ENCODE peak calls at places on chromosomes 6 and 20, in five cellular contexts. J is tibial nerve, U is cardiac muscle cell, Y is breast epithelium, H is A549. X is an unnamed sample.

GRCh38 chr6:53641348-53641747 is 24.2 kb downstream of the KLHL31 start:
- DNase-seq in H (no peak), U (no peak), Y (no peak), J (no peak), X (no peak)

GRCh38 chr20:45306431-45306982 is at the start of gene RBPJL:
- DNase-seq in J (no peak), H (no peak), Y (no peak), U (peak; percentile 42), X (peak; percentile 67)

GRCh38 chr20:20461526-20461925 is 93.6 kb downstream of the INSM1 start:
- DNase-seq in Y (no peak), H (no peak), J (no peak), U (no peak), X (no peak)

GRCh38 chr6:33710296-33711121 is 991 bp downstream of the UQCC2 start:
- DNase-seq in Y (no peak), U (no peak), H (no peak), J (no peak), X (peak; percentile 58)

GRCh38 chr6:15504581-15505350 is 158.1 kb downstream of the DTNBP1 start:
- DNase-seq in Y (peak; percentile 68), H (no peak), J (peak; percentile 89), U (no peak), X (no peak)

GRCh38 chr6:143243786-143244185 is 183.1 kb downstream of the AIG1 start:
- DNase-seq in Y (no peak), U (no peak), J (no peak), H (no peak), X (no peak)

GRCh38 chr6:90286884-90287488 is 9.7 kb downstream of the BACH2 start:
- DNase-seq in H (peak; percentile 25), J (no peak), U (peak; percentile 66), Y (no peak), X (peak; percentile 86)

GRCh38 chr20:25338112-25339023 is 52.3 kb downstream of the ABHD12 start:
- DNase-seq in Y (no peak), J (no peak), U (no peak), H (no peak), X (no peak)

GRCh38 chr6:36633370-36633769 is 39.2 kb downstream of the SRSF3 start:
- DNase-seq in Y (no peak), U (no peak), H (no peak), J (no peak), X (no peak)

GRCh38 chr6:100228437-100229424 is 234.7 kb upstream of the MCHR2 start:
- DNase-seq in Y (peak; percentile 74), H (peak; percentile 51), J (peak; percentile 31), U (peak; percentile 78), X (peak; percentile 70)

GRCh38 chr6:34736838-34737237 is 20.5 kb upstream of the SNRPC start:
- DNase-seq in U (no peak), H (no peak), J (no peak), Y (no peak), X (no peak)

GRCh38 chr20:38804243-38804642 is 1.3 kb upstream of the PPP1R16B start:
- DNase-seq in U (no peak), Y (no peak), H (no peak), J (no peak), X (no peak)

GRCh38 chr20:25738198-25738597 is 41.5 kb upstream of the ZNF337 start:
- DNase-seq in J (no peak), U (no peak), H (no peak), Y (no peak), X (no peak)

GRCh38 chr20:4449977-4450715 is 271.6 kb upstream of the PRND start:
- DNase-seq in H (peak; percentile 21), J (no peak), Y (no peak), U (peak; percentile 67), X (no peak)

GRCh38 chr6:145110109-145110508 is 625.2 kb downstream of the EPM2A start:
- DNase-seq in J (no peak), U (no peak), Y (no peak), H (no peak), X (no peak)

GRCh38 chr20:22511943-22512910 is 72.1 kb downstream of the FOXA2 start:
- DNase-seq in H (no peak), J (no peak), U (peak; percentile 14), Y (no peak), X (no peak)

GRCh38 chr6:132972971-132973370 is 158.6 kb downstream of the RPS12 start:
- DNase-seq in Y (no peak), H (no peak), J (no peak), U (no peak), X (no peak)

GRCh38 chr20:44420497-44420896 is 55.2 kb upstream of the TTPAL start:
- DNase-seq in H (no peak), J (no peak), U (no peak), Y (no peak), X (no peak)

GRCh38 chr6:106439459-106439858 is 78.9 kb downstream of the CRYBG1 start:
- DNase-seq in J (no peak), U (no peak), Y (no peak), H (no peak), X (no peak)

GRCh38 chr20:37564388-37565133 is 36.9 kb upstream of the BLCAP start:
- DNase-seq in Y (no peak), H (peak; percentile 46), U (peak; percentile 80), J (peak; percentile 20), X (peak; percentile 69)

DNA sequence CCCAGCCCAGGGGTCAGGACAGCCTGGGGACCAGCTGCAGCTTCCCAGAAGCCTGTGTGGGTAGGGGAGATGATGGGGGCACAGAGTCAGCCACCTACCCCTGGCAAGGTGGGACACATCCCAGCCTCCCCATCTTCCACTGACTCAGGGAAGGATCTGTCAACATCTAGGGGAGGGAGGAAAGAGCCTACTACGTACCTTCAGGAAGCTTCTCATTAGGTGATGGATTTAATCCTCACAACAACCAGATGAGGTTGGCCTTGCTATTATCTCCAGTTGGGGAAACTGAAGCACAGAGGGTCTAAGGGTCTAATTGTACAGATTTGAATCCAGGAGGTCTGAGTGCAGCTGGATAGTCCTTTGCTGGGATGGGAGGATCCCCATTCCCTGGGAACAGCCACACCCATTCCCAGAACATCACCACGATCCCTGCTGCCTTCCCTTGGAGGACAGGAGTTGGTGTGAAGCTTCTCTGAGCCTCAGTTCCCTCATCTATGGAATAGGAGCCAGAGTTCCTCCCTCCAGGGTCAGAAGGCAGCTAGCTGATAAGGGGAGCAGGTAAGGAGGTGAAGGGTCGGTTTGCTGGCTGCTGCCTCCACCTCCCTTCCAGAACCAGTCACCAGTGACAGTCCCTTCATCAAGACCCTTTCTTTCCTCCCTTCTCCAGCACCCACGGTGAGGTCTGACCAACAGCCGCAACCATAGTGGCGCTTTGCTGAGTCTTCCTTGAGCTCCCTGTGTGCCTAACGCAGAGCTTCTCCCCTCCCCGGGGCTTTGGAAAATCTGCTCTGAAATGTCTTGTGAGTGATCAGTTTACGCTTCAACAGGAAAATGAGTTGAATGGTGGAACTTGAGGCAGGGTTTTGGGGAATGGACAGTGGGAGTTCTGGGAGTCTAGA is 56.8 kb downstream of the CEBPB start:
- DNase-seq in Y (no peak), J (no peak), U (no peak), H (no peak), X (no peak)
- H3K4me1 ChIP-seq in Y (peaks cover 37% of the 10 kb centered on the region), J (peaks cover 6% of the 10 kb centered on the region), U (no peaks in the 10 kb centered on the region), H (peaks cover 57% of the 10 kb centered on the region), X (no peaks in the 10 kb centered on the region)

GRCh38 chr6:16731503-16732018 is 29.7 kb downstream of the ATXN1 start:
- DNase-seq in U (no peak), J (no peak), Y (no peak), H (no peak), X (no peak)
- H3K4me1 ChIP-seq in U (peaks cover 10% of the 10 kb centered on the region), J (peaks cover 15% of the 10 kb centered on the region), Y (peaks cover 7% of the 10 kb centered on the region), H (peaks cover 53% of the 10 kb centered on the region), X (no peaks in the 10 kb centered on the region)

GRCh38 chr20:62063981-62064787 is 1.5 kb downstream of the TAF4 start:
- DNase-seq in U (peak; percentile 56), Y (peak; percentile 55), J (no peak), H (no peak), X (no peak)

GRCh38 chr20:62065669-62066338 is at the start of gene TAF4:
- DNase-seq in J (peak; percentile 52), U (peak; percentile 90), Y (peak; percentile 72), H (peak; percentile 85), X (peak; percentile 92)

GRCh38 chr20:62066339-62066982 is 780 bp upstream of the TAF4 start:
- DNase-seq in Y (peak; percentile 62), U (peak; percentile 83), J (peak; percentile 17), H (peak; percentile 61), X (peak; percentile 72)

GRCh38 chr20:62063601-62063980 is 2.1 kb downstream of the TAF4 start:
- DNase-seq in U (peak; percentile 45), J (no peak), Y (peak; percentile 46), H (no peak), X (no peak)

DNA sequence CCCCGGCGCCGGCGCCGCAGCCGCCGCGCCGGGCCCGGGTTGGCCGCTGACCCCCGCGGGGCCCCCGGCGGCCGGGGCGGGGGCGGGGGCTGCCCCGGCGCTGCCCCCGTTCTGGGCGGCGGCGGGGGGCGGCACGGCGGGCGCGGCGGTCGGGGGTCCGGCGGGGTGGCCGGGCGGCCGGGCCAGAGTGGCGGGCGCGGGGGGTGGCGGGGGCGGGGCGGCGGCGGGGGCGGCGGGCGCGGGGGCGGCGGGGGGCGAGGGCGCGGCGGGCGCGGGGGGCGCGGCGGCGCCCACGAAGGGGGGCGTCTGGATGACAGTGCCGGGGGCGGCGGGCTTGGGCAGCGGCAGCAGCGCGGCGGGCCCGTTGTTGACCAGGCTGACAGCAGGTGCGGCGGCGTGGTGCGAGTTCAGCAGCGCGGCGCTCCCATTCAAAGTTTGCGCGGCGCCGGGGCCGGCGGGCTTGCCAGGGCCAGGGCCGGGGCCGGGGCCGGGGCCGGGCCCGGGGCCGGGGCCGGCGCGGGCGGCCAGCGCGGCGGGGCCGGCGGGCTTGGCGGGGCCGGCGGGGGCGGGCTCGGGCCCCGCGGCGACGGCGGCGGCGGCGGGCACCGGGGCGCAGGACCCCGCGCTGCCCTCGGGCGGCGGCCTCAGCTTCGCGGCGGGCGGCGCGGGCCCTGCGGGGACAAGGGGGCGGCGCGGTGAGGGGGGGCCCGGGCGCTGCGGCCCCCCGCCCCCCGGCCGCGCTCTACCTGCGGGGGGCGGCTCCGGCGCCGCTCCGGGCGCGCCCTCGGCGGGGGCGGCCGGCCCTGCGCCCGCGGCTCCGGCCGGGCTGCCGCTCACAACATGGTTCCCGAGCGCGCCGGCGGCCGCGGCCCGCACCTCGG is 653 bp downstream of the TAF4 start:
- DNase-seq in J (no peak), Y (peak; percentile 52), U (peak; percentile 68), H (no peak), X (peak; percentile 65)
- H3K4me1 ChIP-seq in J (peaks cover 33% of the 10 kb centered on the region), Y (peaks cover 17% of the 10 kb centered on the region), U (peaks cover 39% of the 10 kb centered on the region), H (peaks cover 20% of the 10 kb centered on the region), X (peaks cover 40% of the 10 kb centered on the region)

GRCh38 chr20:47558295-47558694 is 56.6 kb downstream of the NCOA3 start:
- DNase-seq in Y (no peak), J (no peak), U (no peak), H (no peak), X (no peak)
- H3K4me1 ChIP-seq in Y (no peaks in the 10 kb centered on the region), J (peaks cover 18% of the 10 kb centered on the region), U (peaks cover 10% of the 10 kb centered on the region), H (peaks cover 62% of the 10 kb centered on the region), X (peaks cover 81% of the 10 kb centered on the region)